ENCODE peak calls at places on chromosomes 13 and 19, in four cellular contexts. O, K, Y and Z are unnamed samples.

GRCh38 chr13:38951525-38952313 is 38.9 kb downstream of the STOML3 start:
- DNase-seq in O (no peak), K (peak), Y (no peak), Z (no peak)

GRCh38 chr19:39212377-39212742 is 8.3 kb upstream of the SYCN start:
- DNase-seq in O (no peak), K (peak), Y (no peak), Z (peak)

GRCh38 chr19:13082192-13083007 is 20.3 kb downstream of the LYL1 start:
- DNase-seq in O (no peak), K (no peak), Y (no peak), Z (no peak)

GRCh38 chr13:113499936-113500335 is 9.4 kb upstream of the DCUN1D2 start:
- DNase-seq in O (no peak), K (no peak), Y (no peak), Z (no peak)

GRCh38 chr19:45746866-45747265 is 13.6 kb downstream of the MEIOSIN start:
- DNase-seq in O (no peak), K (no peak), Y (no peak), Z (no peak)

GRCh38 chr19:10043286-10043927 is 30.1 kb downstream of the RDH8 start:
- DNase-seq in O (no peak), K (no peak), Y (no peak), Z (no peak)

GRCh38 chr19:3423183-3423829 is 56.9 kb downstream of the NFIC start:
- DNase-seq in O (peak), K (peak), Y (no peak), Z (no peak)

GRCh38 chr19:38736413-38737280 is 7.6 kb downstream of the CAPN12 start:
- DNase-seq in O (peak), K (peak), Y (no peak), Z (no peak)

GRCh38 chr19:33432408-33433170 is 59.1 kb downstream of the CEBPG start:
- DNase-seq in O (no peak), K (no peak), Y (no peak), Z (no peak)

GRCh38 chr19:15905026-15905425 is 7.2 kb upstream of the CYP4F2 start:
- DNase-seq in O (no peak), K (no peak), Y (no peak), Z (no peak)

GRCh38 chr19:41848666-41849065 is 3.8 kb downstream of the DMRTC2 start:
- DNase-seq in O (no peak), K (no peak), Y (no peak), Z (no peak)

GRCh38 chr13:61247149-61247936 is 168.3 kb downstream of the PCDH20 start:
- DNase-seq in O (no peak), K (no peak), Y (no peak), Z (no peak)

GRCh38 chr19:4108767-4109625 is 14.9 kb downstream of the MAP2K2 start:
- DNase-seq in O (peak), K (no peak), Y (no peak), Z (peak)

GRCh38 chr19:48609571-48610108 is 3.1 kb downstream of the SPACA4 start:
- DNase-seq in O (peak), K (no peak), Y (no peak), Z (no peak)

GRCh38 chr19:8445488-8446001 is 770 bp downstream of the HNRNPM start:
- DNase-seq in O (peak), K (peak), Y (no peak), Z (peak)

GRCh38 chr13:61410669-61411297 is 4.9 kb downstream of the PCDH20 start:
- DNase-seq in O (no peak), K (no peak), Y (no peak), Z (no peak)

GRCh38 chr19:33795370-33796163 is 1.1 kb upstream of the KCTD15 start:
- DNase-seq in O (peak), K (peak), Y (peak), Z (no peak)

GRCh38 chr19:10871711-10872550 is 578 bp downstream of the CARM1 start:
- DNase-seq in O (peak), K (peak), Y (no peak), Z (peak)

GRCh38 chr19:28641395-28641794 is 571.6 kb downstream of the UQCRFS1 start:
- DNase-seq in O (peak), K (no peak), Y (no peak), Z (no peak)

GRCh38 chr13:51681037-51681678 is 96.9 kb downstream of the WDFY2 start:
- DNase-seq in O (no peak), K (no peak), Y (peak), Z (no peak)

GRCh38 chr19:6765738-6766356 is 1.4 kb downstream of the SH2D3A start:
- DNase-seq in O (peak), K (no peak), Y (no peak), Z (no peak)

DNA sequence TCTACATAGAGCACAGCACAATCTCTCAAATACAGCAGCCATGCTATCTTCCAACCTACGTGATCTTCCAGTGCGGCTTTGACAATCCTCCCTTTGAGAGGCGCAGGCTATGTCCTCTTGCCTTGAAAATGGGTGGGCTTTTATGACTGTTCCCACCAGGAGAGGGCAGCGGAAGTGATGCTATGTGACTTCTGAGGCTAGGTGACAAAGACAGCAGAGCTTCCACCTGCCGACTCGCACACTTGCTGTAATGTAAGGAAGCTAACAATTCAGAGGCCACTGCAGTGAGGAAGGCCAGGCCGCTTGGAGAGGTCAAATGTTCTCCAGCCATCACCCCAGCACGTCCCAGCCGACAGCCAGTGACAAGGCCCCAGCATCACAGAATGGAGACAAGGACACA is 65.8 kb downstream of the MRPL57 start:
- DNase-seq in O (no peak), K (no peak), Y (no peak), Z (no peak)
- TF ChIP-seq CTCF in O (no peak), K (no peak), Y (no peak), Z (no peak)

GRCh38 chr13:49865174-49865573 is 71.0 kb downstream of the SPRYD7 start:
- DNase-seq in O (no peak), K (no peak), Y (no peak), Z (no peak)

GRCh38 chr13:49874430-49874829 is 61.7 kb downstream of the SPRYD7 start:
- DNase-seq in O (no peak), K (no peak), Y (no peak), Z (no peak)

GRCh38 chr13:49867834-49868233 is 68.3 kb downstream of the SPRYD7 start:
- DNase-seq in O (no peak), K (no peak), Y (no peak), Z (no peak)

GRCh38 chr13:49869514-49869913 is 66.6 kb downstream of the SPRYD7 start:
- DNase-seq in O (no peak), K (no peak), Y (no peak), Z (no peak)
- TF ChIP-seq CTCF in O (no peak), K (peak), Y (peak), Z (no peak)

GRCh38 chr19:49936549-49936948 is 7.2 kb upstream of the NUP62 start:
- DNase-seq in O (no peak), K (no peak), Y (no peak), Z (no peak)

GRCh38 chr19:49940482-49940791 is 11.1 kb upstream of the NUP62 start:
- DNase-seq in O (no peak), K (no peak), Y (no peak), Z (no peak)

GRCh38 chr19:49938662-49939061 is 9.4 kb upstream of the NUP62 start:
- DNase-seq in O (no peak), K (peak), Y (no peak), Z (no peak)

DNA sequence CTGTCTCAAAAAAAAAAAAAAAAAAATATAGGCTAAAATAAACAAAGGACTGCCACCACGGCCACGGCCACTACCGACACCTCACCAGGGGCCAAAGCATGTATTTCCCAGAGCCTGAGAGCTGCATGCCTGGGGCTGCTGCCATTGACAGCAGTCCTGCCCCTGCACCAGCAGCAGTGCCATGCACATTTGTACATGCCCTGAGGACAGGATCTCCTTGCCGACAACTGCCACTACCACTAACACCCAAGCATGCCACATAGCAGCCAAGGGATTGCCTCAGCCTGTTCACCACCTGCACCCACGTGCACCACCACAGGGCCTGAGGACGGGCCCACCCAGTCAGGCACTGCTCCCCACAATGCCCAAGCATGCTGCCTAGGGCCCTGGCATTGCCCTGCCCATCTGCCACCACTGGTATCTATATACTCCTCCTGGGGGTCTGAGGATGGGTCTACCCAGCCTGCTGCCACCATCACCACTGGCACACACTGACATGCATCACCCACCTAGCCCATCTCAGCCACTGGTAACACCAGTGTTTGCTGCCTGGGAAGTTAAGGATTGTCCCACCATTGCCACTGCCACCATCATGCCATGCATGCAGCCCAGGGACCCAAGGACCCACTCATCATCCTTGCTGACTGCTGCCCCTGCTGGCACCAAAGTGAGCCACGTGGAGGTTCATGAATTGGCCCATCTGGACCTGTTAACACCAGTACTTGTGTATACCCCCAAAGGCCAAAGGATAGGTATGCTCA is 10.6 kb upstream of the NUP62 start:
- DNase-seq in O (no peak), K (no peak), Y (no peak), Z (no peak)
- TF ChIP-seq CTCF in O (no peak), K (no peak), Y (no peak), Z (no peak)

DNA sequence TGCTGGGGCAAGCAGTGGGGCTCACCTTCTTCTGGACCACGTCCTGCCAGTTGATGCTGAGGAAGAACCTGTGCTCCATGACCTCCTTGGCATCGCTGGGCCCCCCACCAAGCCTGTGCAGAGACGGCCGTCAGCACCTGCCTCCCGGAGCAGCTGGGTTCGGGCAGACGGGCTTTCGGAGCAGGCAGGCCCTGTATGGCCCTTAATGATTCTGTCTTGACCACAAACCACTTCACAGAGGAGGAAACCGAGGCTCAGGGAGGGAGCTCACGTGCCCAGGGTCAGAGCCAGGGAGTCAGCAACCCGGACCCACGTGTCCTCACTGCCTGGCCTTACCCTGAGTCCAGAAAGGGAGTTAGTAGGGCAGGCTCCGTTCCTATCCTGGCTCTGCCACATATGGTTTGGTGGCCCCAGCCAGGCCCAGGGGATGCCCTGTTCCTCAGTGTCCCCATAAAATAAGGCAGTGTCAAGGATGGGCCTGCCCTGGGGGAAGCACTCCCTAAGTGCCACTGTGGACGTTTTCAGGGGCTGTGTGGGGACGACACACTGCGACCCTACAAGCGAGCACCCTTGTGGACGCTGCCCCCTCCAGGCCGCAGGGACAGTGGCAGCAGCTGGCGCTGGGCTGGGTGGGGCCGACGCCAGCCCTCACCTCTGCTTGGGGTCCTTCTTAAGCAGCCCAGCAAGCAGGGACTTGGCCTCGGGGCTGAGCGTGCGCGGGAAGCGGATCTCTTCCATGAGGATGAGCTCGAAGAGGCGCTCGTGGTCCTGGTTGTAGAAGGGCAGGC is 8.9 kb upstream of the CCNP start:
- DNase-seq in O (peak), K (no peak), Y (no peak), Z (no peak)
- TF ChIP-seq CTCF in O (no peak), K (no peak), Y (peak), Z (no peak)

GRCh38 chr13:105142556-105142955 is 1392.9 kb downstream of the EFNB2 start:
- DNase-seq in O (no peak), K (no peak), Y (no peak), Z (no peak)

GRCh38 chr13:105135852-105136251 is 1399.6 kb downstream of the EFNB2 start:
- DNase-seq in O (no peak), K (no peak), Y (no peak), Z (no peak)

GRCh38 chr13:105144020-105144419 is 1391.4 kb downstream of the EFNB2 start:
- DNase-seq in O (no peak), K (no peak), Y (no peak), Z (no peak)

GRCh38 chr13:105139048-105139379 is 1396.4 kb downstream of the EFNB2 start:
- DNase-seq in O (no peak), K (no peak), Y (no peak), Z (no peak)

DNA sequence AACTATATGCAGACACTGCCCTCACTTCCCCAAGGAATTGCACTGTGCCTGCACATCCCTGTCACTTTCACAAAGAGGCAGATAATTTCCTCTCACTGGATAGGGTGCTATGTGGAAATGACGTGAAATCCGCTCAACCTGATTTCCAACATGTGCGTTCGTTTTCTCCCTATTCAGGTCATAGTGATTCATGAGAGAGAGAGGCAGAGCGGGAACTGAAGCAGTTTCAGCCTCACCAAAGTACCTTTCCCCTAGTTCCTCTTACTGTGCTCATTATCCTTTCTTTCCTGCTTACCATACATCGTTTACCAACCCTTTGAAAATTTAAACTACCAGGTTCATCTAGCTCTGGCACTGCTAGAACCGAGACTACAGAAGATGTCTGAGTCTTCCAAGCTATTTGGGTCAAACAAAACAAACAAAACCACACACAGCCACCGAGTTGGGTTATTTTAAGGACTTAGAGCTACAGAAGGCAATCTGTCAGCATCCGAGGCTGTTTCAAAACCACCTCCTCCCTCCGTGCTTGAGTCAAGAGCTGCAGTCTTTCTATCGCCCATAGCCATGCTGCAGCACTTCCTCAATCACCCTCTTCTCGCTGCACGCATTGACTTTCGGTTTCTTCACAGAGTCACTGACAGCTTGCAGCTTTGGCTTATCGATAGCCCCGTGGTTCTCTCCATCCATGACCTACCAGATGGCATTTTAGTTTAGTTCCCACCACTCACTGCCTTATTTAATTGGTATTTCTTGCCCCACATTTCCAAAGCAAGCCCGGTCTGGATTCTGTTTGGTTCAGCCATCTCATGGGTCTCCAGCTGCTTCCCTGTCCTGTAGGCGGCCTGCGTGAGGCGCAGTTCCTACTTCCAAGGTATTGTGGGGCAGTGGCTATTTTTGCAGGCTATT is 1395.8 kb downstream of the EFNB2 start:
- DNase-seq in O (no peak), K (peak), Y (no peak), Z (peak)
- TF ChIP-seq CTCF in O (no peak), K (no peak), Y (no peak), Z (peak)